ENCODE peak calls at places on chromosomes 11 and 22, in four cellular contexts. E is fibroblast of lung, F is mammary epithelial cell, V is heart left ventricle. R is an unnamed sample.

GRCh38 chr11:65136515-65137096 is 2.3 kb upstream of the SYVN1 start:
- DNase-seq in V (no peak), E (no peak), F (no peak), R (no peak)

GRCh38 chr11:92717240-92717639 is 252.2 kb upstream of the MTNR1B start:
- DNase-seq in F (peak), E (no peak), V (no peak), R (no peak)

GRCh38 chr11:117671370-117671769 is 125.6 kb downstream of the DSCAML1 start:
- DNase-seq in E (no peak), V (no peak), F (no peak), R (no peak)

GRCh38 chr11:82676483-82677094 is 57.1 kb downstream of the FAM181B start:
- DNase-seq in E (no peak), V (no peak), F (no peak), R (no peak)

GRCh38 chr11:8963569-8964323 is 496 bp downstream of the TMEM9B start:
- DNase-seq in F (no peak), V (peak), E (peak), R (peak)

GRCh38 chr11:119377961-119378667 is 3.4 kb downstream of the USP2 start:
- DNase-seq in V (no peak), E (no peak), F (no peak), R (no peak)

GRCh38 chr22:29617922-29618629 is 14.6 kb downstream of the NF2 start:
- DNase-seq in V (no peak), E (peak), F (peak), R (peak)

GRCh38 chr22:49887074-49887471 is 31.2 kb downstream of the ALG12 start:
- DNase-seq in V (no peak), F (no peak), E (no peak), R (no peak)

GRCh38 chr11:134414772-134415765 is 3.0 kb upstream of the B3GAT1 start:
- DNase-seq in V (no peak), E (no peak), F (no peak), R (no peak)

GRCh38 chr11:67043572-67044329 is 12.9 kb upstream of the RHOD start:
- DNase-seq in F (no peak), V (no peak), E (peak), R (no peak)

GRCh38 chr22:47333625-47334024 is 571.2 kb downstream of the TBC1D22A start:
- DNase-seq in F (peak), V (no peak), E (peak), R (peak)

GRCh38 chr22:32318361-32318760 is 39.3 kb upstream of the RFPL3 start:
- DNase-seq in V (no peak), E (no peak), F (no peak), R (no peak)

GRCh38 chr11:64320556-64320955 is 2.6 kb downstream of the PRDX5 start:
- DNase-seq in E (no peak), F (no peak), V (no peak), R (no peak)

GRCh38 chr22:47918936-47919505 is 1156.6 kb downstream of the TBC1D22A start:
- DNase-seq in V (no peak), E (no peak), F (no peak), R (no peak)

GRCh38 chr11:78768947-78769346 is 194.3 kb upstream of the NARS2 start:
- DNase-seq in V (no peak), E (peak), F (no peak), R (peak)

GRCh38 chr22:25623310-25623734 is 58.8 kb downstream of the GRK3 start:
- DNase-seq in V (no peak), E (no peak), F (peak), R (no peak)

GRCh38 chr22:22769434-22770279 is 118.0 kb upstream of the IGLL5 start:
- DNase-seq in F (no peak), V (no peak), E (no peak), R (no peak)

GRCh38 chr22:25930710-25931353 is 188.8 kb downstream of the MYO18B start:
- DNase-seq in V (no peak), E (no peak), F (no peak), R (no peak)

GRCh38 chr22:22210375-22210774 is 34.2 kb upstream of the VPREB1 start:
- DNase-seq in V (no peak), F (peak), E (peak), R (peak)

GRCh38 chr11:118715245-118715807 is 35.9 kb upstream of the TREH start:
- DNase-seq in F (no peak), E (peak), V (no peak), R (peak)

DNA sequence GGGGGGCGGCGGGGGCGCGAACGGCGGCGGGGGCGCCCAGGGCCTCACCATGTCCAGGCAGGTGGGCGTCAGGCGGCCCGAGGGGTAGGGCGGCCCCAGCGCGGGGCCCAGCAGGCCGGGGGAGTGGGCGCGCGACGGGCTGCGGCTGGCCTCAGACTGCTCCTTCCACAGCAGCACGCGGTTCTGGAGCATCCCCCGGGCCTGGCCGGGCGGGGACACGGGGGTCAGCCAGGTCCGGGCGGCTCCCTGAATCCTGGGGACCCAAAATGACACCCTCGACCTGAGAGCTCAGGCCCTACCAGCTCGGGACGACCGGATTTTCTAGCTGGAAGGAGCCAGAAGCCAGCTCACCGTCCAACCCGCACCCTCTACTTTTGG is 5.5 kb upstream of the SLC16A8 start:
- DNase-seq in V (peak), F (no peak), E (no peak), R (no peak)
- H3K4me3 ChIP-seq in V (no peak), F (no peak), E (no peak), R (no peak)

GRCh38 chr22:20016734-20017621 is at the start of gene ARVCF:
- DNase-seq in E (peak), V (peak), F (peak), R (peak)
- TF ChIP-seq CTCF in E (no peak), V (peak), F (peak), R (peak)

GRCh38 chr11:4644233-4644632 is 451 bp downstream of the OR51E1 start:
- DNase-seq in E (no peak), F (no peak), V (no peak), R (no peak)
- H3K4me3 ChIP-seq in E (no peak), F (no peak), V (peak), R (no peak)

GRCh38 chr11:20238712-20239111 is 78.4 kb upstream of the DBX1 start:
- DNase-seq in V (no peak), E (no peak), F (no peak), R (no peak)

GRCh38 chr11:20247540-20248138 is 87.4 kb upstream of the DBX1 start:
- DNase-seq in E (peak), F (no peak), V (no peak), R (no peak)

GRCh38 chr11:20248345-20248744 is 88.1 kb upstream of the DBX1 start:
- DNase-seq in V (no peak), E (no peak), F (no peak), R (no peak)

GRCh38 chr11:20249313-20249873 is 89.1 kb upstream of the DBX1 start:
- DNase-seq in E (no peak), F (no peak), V (no peak), R (no peak)

DNA sequence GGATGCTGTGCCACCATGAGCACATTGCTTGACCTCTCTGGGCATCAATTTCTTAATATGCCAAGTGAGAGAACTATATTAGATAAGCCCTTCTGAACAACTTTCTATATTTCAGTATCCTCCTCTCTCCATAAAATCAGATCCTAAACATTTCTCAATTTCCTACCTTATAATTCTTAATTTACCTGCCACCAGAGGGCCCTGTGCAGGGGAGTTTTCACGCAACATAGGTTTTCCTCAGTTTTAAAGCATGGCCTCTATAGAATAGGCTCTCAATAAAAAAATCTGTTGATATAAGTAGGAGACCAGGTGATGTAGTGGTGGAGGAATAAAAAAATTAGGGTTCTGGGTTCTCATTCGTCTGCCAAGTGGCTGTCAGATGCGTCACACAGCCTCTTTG is 83.7 kb upstream of the DBX1 start:
- DNase-seq in V (no peak), F (no peak), E (no peak), R (no peak)
- TF ChIP-seq CTCF in V (no peak), F (peak), E (peak), R (peak)

GRCh38 chr11:131922220-131922619 is 551.8 kb downstream of the NTM start:
- DNase-seq in F (no peak), V (no peak), E (no peak), R (no peak)

GRCh38 chr11:131923309-131923708 is 552.9 kb downstream of the NTM start:
- DNase-seq in F (no peak), V (no peak), E (no peak), R (no peak)

GRCh38 chr11:131924001-131924400 is 553.6 kb downstream of the NTM start:
- DNase-seq in F (no peak), E (peak), V (no peak), R (no peak)

GRCh38 chr11:131925829-131926228 is 555.4 kb downstream of the NTM start:
- DNase-seq in F (no peak), E (no peak), V (no peak), R (no peak)

DNA sequence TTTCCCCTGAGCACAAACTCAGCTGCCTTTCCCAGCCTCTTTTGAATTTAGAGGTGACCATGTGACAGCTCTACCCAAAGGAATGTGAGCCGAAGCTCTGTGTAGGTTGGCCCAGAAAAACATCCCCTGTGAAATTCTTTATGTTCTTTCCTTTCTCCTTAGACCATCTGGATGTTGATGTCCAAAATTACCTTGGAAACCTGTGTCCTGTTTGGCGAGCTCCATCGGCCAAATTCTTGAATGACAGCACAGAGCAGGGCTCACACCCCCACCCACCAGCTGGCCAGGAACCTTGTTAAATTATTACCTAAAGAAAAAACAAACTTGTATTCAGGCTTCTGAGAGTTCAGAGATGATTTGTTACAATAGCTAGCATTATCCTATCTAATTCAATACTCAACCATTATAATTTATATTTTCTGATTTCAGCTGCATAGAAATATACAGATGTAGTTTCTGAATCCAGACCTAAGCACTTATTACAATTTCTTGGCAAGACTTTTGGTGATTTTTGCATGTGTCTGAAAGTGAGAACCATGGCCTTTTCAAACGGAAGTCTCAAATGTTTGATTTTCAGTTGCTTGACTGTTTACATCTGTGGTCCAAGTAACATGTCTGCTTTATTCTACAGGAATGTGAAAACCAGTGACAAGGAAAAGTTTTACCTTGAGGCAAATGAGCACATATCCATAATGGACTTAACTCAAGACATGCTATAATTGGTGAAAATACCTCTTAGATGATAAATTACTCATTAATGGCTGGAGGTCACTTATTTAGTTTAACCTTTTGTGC is 554.2 kb downstream of the NTM start:
- DNase-seq in E (peak), V (no peak), F (peak), R (peak)
- H3K4me3 ChIP-seq in E (no peak), V (no peak), F (no peak), R (no peak)

GRCh38 chr22:38148252-38148651 is 33.4 kb downstream of the PLA2G6 start:
- DNase-seq in V (no peak), E (peak), F (peak), R (peak)

GRCh38 chr22:38155703-38156102 is 25.9 kb downstream of the PLA2G6 start:
- DNase-seq in F (no peak), V (no peak), E (no peak), R (no peak)

GRCh38 chr22:38153821-38154562 is 27.6 kb downstream of the PLA2G6 start:
- DNase-seq in F (no peak), E (no peak), V (no peak), R (no peak)
- TF ChIP-seq CTCF in F (no peak), E (no peak), V (no peak), R (no peak)

R was measured in fibroblast of the aortic adventitia.